ENCODE peak calls at places on chromosomes 16 and 17, in four cellular contexts. X is left cardiac atrium, O is A172, U is upper lobe of right lung. Y is an unnamed sample.

GRCh38 chr17:10026786-10027046 is 121.6 kb upstream of the RCVRN start:
- DNase-seq in X (no peak), O (no peak), U (no peak), Y (no peak)

GRCh38 chr17:65920996-65921395 is 270.9 kb downstream of the CEP112 start:
- DNase-seq in O (no peak), U (no peak), X (no peak), Y (no peak)

GRCh38 chr17:20156196-20157077 is 147.3 kb downstream of the SPECC1 start:
- DNase-seq in O (peak), X (peak), U (peak), Y (peak)

GRCh38 chr16:3095869-3096268 is 3.2 kb downstream of the ZSCAN10 start:
- DNase-seq in X (no peak), U (no peak), O (peak), Y (peak)

GRCh38 chr17:58692239-58693055 is at the start of gene RAD51C:
- DNase-seq in O (peak), U (peak), X (peak), Y (peak)

GRCh38 chr16:54239441-54239840 is 47.1 kb downstream of the IRX3 start:
- DNase-seq in U (no peak), O (no peak), X (no peak), Y (peak)

GRCh38 chr17:73230088-73230487 is 31.6 kb downstream of the CPSF4L start:
- DNase-seq in X (no peak), U (no peak), O (no peak), Y (no peak)

GRCh38 chr17:48054238-48055185 is 6.4 kb downstream of the NFE2L1 start:
- DNase-seq in U (peak), X (peak), O (peak), Y (peak)

GRCh38 chr16:64434526-64435069 is 687.3 kb downstream of the CDH11 start:
- DNase-seq in U (no peak), O (no peak), X (no peak), Y (no peak)

GRCh38 chr16:71258371-71258770 is 27.8 kb upstream of the HYDIN start:
- DNase-seq in U (no peak), X (no peak), O (no peak), Y (no peak)

GRCh38 chr17:43531082-43531378 is 15.1 kb downstream of the ETV4 start:
- DNase-seq in O (no peak), X (no peak), U (no peak), Y (no peak)

GRCh38 chr16:9370071-9370491 is 278.6 kb downstream of the HAPSTR1 start:
- DNase-seq in U (no peak), O (no peak), X (peak), Y (no peak)

GRCh38 chr17:81858170-81858966 is 2.0 kb downstream of the P4HB start:
- DNase-seq in O (no peak), U (no peak), X (no peak), Y (no peak)

GRCh38 chr17:16483021-16483645 is 8.9 kb downstream of the LRRC75A start:
- DNase-seq in U (no peak), O (no peak), X (no peak), Y (no peak)

GRCh38 chr17:58666858-58667267 is 25.0 kb downstream of the TEX14 start:
- DNase-seq in U (peak), X (peak), O (no peak), Y (no peak)

GRCh38 chr16:26765087-26765486 is 301.6 kb upstream of the C16orf82 start:
- DNase-seq in X (no peak), U (no peak), O (no peak), Y (no peak)

GRCh38 chr17:76171701-76172100 is 30.7 kb upstream of the FOXJ1 start:
- DNase-seq in X (no peak), O (no peak), U (no peak), Y (no peak)

GRCh38 chr17:81276781-81277180 is 18.3 kb downstream of the SLC38A10 start:
- DNase-seq in U (no peak), O (no peak), X (no peak), Y (no peak)

GRCh38 chr17:59840908-59841666 is 51.7 kb downstream of the TUBD1 start:
- DNase-seq in X (no peak), O (no peak), U (no peak), Y (no peak)

GRCh38 chr17:81528651-81529436 is 667 bp downstream of the FSCN2 start:
- DNase-seq in O (no peak), X (no peak), U (no peak), Y (no peak)

GRCh38 chr17:48729335-48730239 is 1.0 kb upstream of the HOXB13 start:
- DNase-seq in X (no peak), O (no peak), U (no peak), Y (no peak)

GRCh38 chr17:62179525-62180161 is 114.6 kb upstream of the MED13 start:
- DNase-seq in O (peak), X (no peak), U (no peak), Y (no peak)

GRCh38 chr17:32302860-32303649 is 37.4 kb downstream of the RHBDL3 start:
- DNase-seq in O (no peak), X (no peak), U (no peak), Y (no peak)

GRCh38 chr17:52140601-52141000 is 17.9 kb downstream of the CA10 start:
- DNase-seq in X (no peak), U (no peak), O (no peak), Y (no peak)

GRCh38 chr17:69735285-69735684 is 320.8 kb downstream of the MAP2K6 start:
- DNase-seq in X (no peak), U (no peak), O (no peak), Y (no peak)

GRCh38 chr16:52629296-52629695 is 82.4 kb upstream of the TOX3 start:
- DNase-seq in O (no peak), X (no peak), U (no peak), Y (no peak)

GRCh38 chr17:39239640-39240314 is 14.0 kb upstream of the STAC2 start:
- DNase-seq in U (peak), X (peak), O (no peak), Y (no peak)

GRCh38 chr16:28140788-28141618 is 70.8 kb downstream of the XPO6 start:
- DNase-seq in O (no peak), X (no peak), U (no peak), Y (no peak)

GRCh38 chr16:27240948-27241531 is 27.5 kb downstream of the NSMCE1 start:
- DNase-seq in U (peak), X (no peak), O (peak), Y (peak)

GRCh38 chr17:48215583-48216139 is 108.1 kb downstream of the SNX11 start:
- DNase-seq in U (no peak), X (no peak), O (peak), Y (peak)

GRCh38 chr17:78839173-78839761 is 1.3 kb downstream of the USP36 start:
- DNase-seq in U (no peak), O (peak), X (no peak), Y (peak)

GRCh38 chr16:73145166-73145565 is 97.2 kb upstream of the ZFHX3 start:
- DNase-seq in X (no peak), U (no peak), O (no peak), Y (no peak)

GRCh38 chr17:8366231-8366630 is 10.3 kb downstream of the KRABD2 start:
- DNase-seq in O (peak), X (peak), U (no peak), Y (peak)

GRCh38 chr17:82076785-82077591 is 11.4 kb upstream of the DUS1L start:
- DNase-seq in X (no peak), O (no peak), U (no peak), Y (no peak)

GRCh38 chr17:2191785-2192184 is 111.8 kb downstream of the SMG6 start:
- DNase-seq in O (no peak), U (no peak), X (no peak), Y (no peak)

GRCh38 chr17:62616993-62617893 is 10.2 kb upstream of the MRC2 start:
- DNase-seq in X (no peak), O (no peak), U (no peak), Y (no peak)

GRCh38 chr17:17778308-17779014 is 58.3 kb downstream of the SREBF1 start:
- DNase-seq in O (no peak), U (no peak), X (peak), Y (peak)

GRCh38 chr17:61248399-61248798 is 151.2 kb upstream of the TBX2 start:
- DNase-seq in U (no peak), O (peak), X (no peak), Y (no peak)

GRCh38 chr17:67679721-67680120 is 38.0 kb upstream of the NOL11 start:
- DNase-seq in U (no peak), O (no peak), X (no peak), Y (no peak)

Y was measured in GM03348.